ENCODE peak calls at places on chromosomes 12 and 14, in nine cellular contexts. L is tibial artery, M is AG04450, Y is GM23338, R is brain microvascular endothelial cell, Z is fibroblast of mammary gland, N is foreskin fibroblast, P is A549, K is B cell. S is an unnamed sample.

GRCh38 chr12:4307593-4308333 is 13.2 kb upstream of the TIGAR start:
- DNase-seq in L (peak), M (peak), Y (peak), R (peak), Z (peak), N (peak), P (peak), K (peak), S (peak)

GRCh38 chr12:65868878-65869277 is 44.6 kb downstream of the HMGA2 start:
- DNase-seq in L (no peak), M (no peak), Y (no peak), R (no peak), Z (no peak), N (no peak), P (no peak), K (no peak), S (no peak)

GRCh38 chr14:68682166-68683103 is 110.4 kb downstream of the ZFP36L1 start:
- DNase-seq in L (peak), M (peak), Y (no peak), R (peak), Z (peak), N (peak), P (peak), K (peak), S (peak)

GRCh38 chr12:25124493-25124892 is 70.5 kb downstream of the DNAI7 start:
- DNase-seq in L (no peak), M (no peak), Y (no peak), R (no peak), Z (no peak), N (no peak), P (no peak), K (no peak), S (no peak)

GRCh38 chr12:89765959-89766824 is 57.6 kb upstream of the ATP2B1 start:
- DNase-seq in L (no peak), M (no peak), Y (no peak), R (no peak), Z (no peak), N (no peak), P (no peak), K (no peak), S (no peak)

GRCh38 chr12:29152223-29152868 is 3.3 kb downstream of the FAR2 start:
- DNase-seq in L (no peak), M (no peak), Y (no peak), R (no peak), Z (no peak), N (no peak), P (no peak), K (peak), S (no peak)

GRCh38 chr14:94348836-94349235 is 25.7 kb upstream of the SERPINA6 start:
- DNase-seq in L (no peak), M (no peak), Y (no peak), R (no peak), Z (no peak), N (no peak), P (no peak), K (no peak), S (no peak)

GRCh38 chr12:91985002-91985767 is 160.5 kb downstream of the BTG1 start:
- DNase-seq in L (no peak), M (peak), Y (no peak), R (peak), Z (peak), N (peak), P (no peak), K (no peak), S (peak)

GRCh38 chr14:65015391-65015790 is 28.7 kb downstream of the FNTB start:
- DNase-seq in L (no peak), M (no peak), Y (no peak), R (no peak), Z (no peak), N (no peak), P (no peak), K (no peak), S (no peak)

GRCh38 chr12:93243689-93244513 is 133.8 kb upstream of the NUDT4 start:
- DNase-seq in L (no peak), M (peak), Y (no peak), R (no peak), Z (peak), N (peak), P (peak), K (peak), S (peak)

GRCh38 chr12:131250028-131250950 is 296.6 kb downstream of the ADGRD1 start:
- DNase-seq in L (peak), M (no peak), Y (no peak), R (no peak), Z (no peak), N (no peak), P (peak), K (no peak), S (no peak)

GRCh38 chr14:59213368-59214315 is 25.2 kb downstream of the DAAM1 start:
- DNase-seq in L (no peak), M (peak), Y (peak), R (peak), Z (peak), N (peak), P (no peak), K (no peak), S (no peak)

GRCh38 chr12:19179986-19180385 is 50.5 kb downstream of the PLEKHA5 start:
- DNase-seq in L (no peak), M (no peak), Y (no peak), R (no peak), Z (no peak), N (no peak), P (no peak), K (no peak), S (no peak)

GRCh38 chr12:54725233-54725843 is 77.2 kb upstream of the DCD start:
- DNase-seq in L (no peak), M (no peak), Y (peak), R (peak), Z (peak), N (peak), P (peak), K (no peak), S (peak)

GRCh38 chr14:71235865-71236264 is 328.6 kb downstream of the PCNX1 start:
- DNase-seq in L (peak), M (no peak), Y (no peak), R (no peak), Z (peak), N (peak), P (no peak), K (no peak), S (no peak)

GRCh38 chr12:45322810-45323209 is 106.9 kb downstream of the ANO6 start:
- DNase-seq in L (no peak), M (no peak), Y (no peak), R (no peak), Z (no peak), N (no peak), P (no peak), K (no peak), S (no peak)

GRCh38 chr12:21065845-21066244 is 65.1 kb upstream of the SLCO1B1 start:
- DNase-seq in L (no peak), M (no peak), Y (peak), R (peak), Z (no peak), N (no peak), P (peak), K (no peak), S (no peak)

GRCh38 chr12:130485291-130486145 is 147.8 kb downstream of the PIWIL1 start:
- DNase-seq in L (no peak), M (no peak), Y (no peak), R (no peak), Z (no peak), N (no peak), P (no peak), K (no peak), S (no peak)

GRCh38 chr14:38971258-38971921 is 131.6 kb downstream of the SEC23A start:
- DNase-seq in L (no peak), M (no peak), Y (peak), R (no peak), Z (no peak), N (no peak), P (no peak), K (no peak), S (no peak)

GRCh38 chr14:104266643-104267575 is 128.5 kb downstream of the KIF26A start:
- DNase-seq in L (peak), M (no peak), Y (no peak), R (no peak), Z (no peak), N (no peak), P (no peak), K (no peak), S (no peak)

GRCh38 chr14:29419736-29420135 is 507.9 kb downstream of the PRKD1 start:
- DNase-seq in L (no peak), M (no peak), Y (no peak), R (no peak), Z (no peak), N (no peak), P (no peak), K (no peak), S (no peak)

GRCh38 chr12:91937033-91937432 is 208.6 kb downstream of the BTG1 start:
- DNase-seq in L (no peak), M (no peak), Y (no peak), R (no peak), Z (no peak), N (no peak), P (no peak), K (no peak), S (no peak)

GRCh38 chr14:92728781-92729364 is 19.6 kb downstream of the LGMN start:
- DNase-seq in L (no peak), M (no peak), Y (no peak), R (peak), Z (peak), N (no peak), P (peak), K (no peak), S (no peak)

GRCh38 chr14:58725226-58725625 is 87.5 kb downstream of the DACT1 start:
- DNase-seq in L (no peak), M (no peak), Y (no peak), R (no peak), Z (no peak), N (no peak), P (no peak), K (no peak), S (no peak)

GRCh38 chr12:108733132-108733531 is 1.8 kb upstream of the CORO1C start:
- DNase-seq in L (no peak), M (no peak), Y (no peak), R (no peak), Z (no peak), N (no peak), P (no peak), K (no peak), S (no peak)

GRCh38 chr12:13197526-13198141 is 1.1 kb downstream of the EMP1 start:
- DNase-seq in L (peak), M (no peak), Y (peak), R (no peak), Z (peak), N (peak), P (no peak), K (no peak), S (no peak)

GRCh38 chr12:12480074-12480473 is 82.6 kb downstream of the DUSP16 start:
- DNase-seq in L (no peak), M (no peak), Y (no peak), R (no peak), Z (no peak), N (no peak), P (no peak), K (no peak), S (no peak)

GRCh38 chr12:111405856-111406473 is at the start of gene SH2B3:
- DNase-seq in L (no peak), M (no peak), Y (no peak), R (no peak), Z (peak), N (no peak), P (no peak), K (no peak), S (peak)

GRCh38 chr12:26373606-26374495 is 178.5 kb downstream of the SSPN start:
- DNase-seq in L (no peak), M (no peak), Y (no peak), R (peak), Z (peak), N (no peak), P (no peak), K (no peak), S (no peak)

GRCh38 chr12:76790564-76791552 is 26.9 kb downstream of the ZDHHC17 start:
- DNase-seq in L (no peak), M (no peak), Y (peak), R (no peak), Z (peak), N (peak), P (peak), K (peak), S (peak)

GRCh38 chr14:31932675-31933074 is 144.4 kb upstream of the ARHGAP5 start:
- DNase-seq in L (no peak), M (no peak), Y (peak), R (no peak), Z (no peak), N (no peak), P (no peak), K (no peak), S (no peak)

GRCh38 chr14:89179891-89180404 is 237.1 kb downstream of the FOXN3 start:
- DNase-seq in L (no peak), M (no peak), Y (no peak), R (no peak), Z (no peak), N (no peak), P (no peak), K (no peak), S (no peak)

GRCh38 chr14:76863724-76864407 is 37.7 kb downstream of the LRRC74A start:
- DNase-seq in L (peak), M (no peak), Y (no peak), R (no peak), Z (no peak), N (no peak), P (no peak), K (no peak), S (no peak)

GRCh38 chr12:103909811-103910210 is 20.4 kb upstream of the HSP90B1 start:
- DNase-seq in L (no peak), M (no peak), Y (no peak), R (peak), Z (no peak), N (peak), P (no peak), K (no peak), S (peak)

GRCh38 chr12:121059031-121059898 is 20.2 kb upstream of the OASL start:
- DNase-seq in L (no peak), M (no peak), Y (no peak), R (no peak), Z (no peak), N (no peak), P (no peak), K (no peak), S (no peak)

GRCh38 chr12:51692016-51692415 is 101.0 kb downstream of the SCN8A start:
- DNase-seq in L (no peak), M (no peak), Y (no peak), R (no peak), Z (no peak), N (no peak), P (no peak), K (no peak), S (no peak)

GRCh38 chr12:13425766-13426165 is 229.2 kb downstream of the EMP1 start:
- DNase-seq in L (no peak), M (peak), Y (no peak), R (peak), Z (peak), N (peak), P (peak), K (no peak), S (peak)

GRCh38 chr12:19299765-19300164 is 139.5 kb upstream of the AEBP2 start:
- DNase-seq in L (no peak), M (no peak), Y (no peak), R (peak), Z (peak), N (peak), P (no peak), K (no peak), S (peak)

DNA sequence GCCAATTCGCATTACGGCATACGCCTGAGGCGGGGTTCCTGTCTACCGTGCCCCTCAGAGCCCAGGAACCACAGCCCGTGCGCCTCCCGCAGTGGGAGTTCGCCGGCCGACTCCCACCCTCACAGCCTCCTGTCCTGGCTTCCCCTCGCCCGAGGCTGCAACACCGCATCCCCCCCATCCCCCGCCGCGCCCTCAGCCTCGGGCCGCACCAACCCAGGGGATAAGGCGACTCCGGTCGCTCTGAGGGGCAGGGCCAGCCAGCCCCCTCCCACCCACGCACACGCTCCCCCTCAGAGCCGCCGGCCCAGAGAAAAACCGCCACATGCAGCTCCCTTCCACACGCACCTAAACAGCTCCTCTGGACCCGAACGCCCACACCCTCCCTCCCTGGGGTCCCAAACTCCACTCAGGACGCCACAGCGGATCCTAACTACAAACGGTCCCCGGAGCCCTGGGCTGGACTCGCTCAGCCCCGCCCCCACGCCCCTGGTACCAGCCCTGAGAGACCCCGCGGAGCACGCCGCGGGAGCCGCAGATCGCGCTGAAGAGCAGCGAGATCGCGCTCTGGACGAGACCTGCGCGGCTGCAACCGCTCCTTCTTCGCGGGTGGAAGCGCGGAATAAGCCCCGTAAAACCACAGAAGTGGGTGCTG is at the start of gene C14orf39:
- DNase-seq in L (peak), M (peak), Y (peak), R (no peak), Z (no peak), N (peak), P (no peak), K (peak), S (no peak)
- TF ChIP-seq CTCF in L (no peak), M (no peak), Y (no peak), R (no peak), Z (no peak), N (no peak), P (no peak), K (no peak), S (no peak)

DNA sequence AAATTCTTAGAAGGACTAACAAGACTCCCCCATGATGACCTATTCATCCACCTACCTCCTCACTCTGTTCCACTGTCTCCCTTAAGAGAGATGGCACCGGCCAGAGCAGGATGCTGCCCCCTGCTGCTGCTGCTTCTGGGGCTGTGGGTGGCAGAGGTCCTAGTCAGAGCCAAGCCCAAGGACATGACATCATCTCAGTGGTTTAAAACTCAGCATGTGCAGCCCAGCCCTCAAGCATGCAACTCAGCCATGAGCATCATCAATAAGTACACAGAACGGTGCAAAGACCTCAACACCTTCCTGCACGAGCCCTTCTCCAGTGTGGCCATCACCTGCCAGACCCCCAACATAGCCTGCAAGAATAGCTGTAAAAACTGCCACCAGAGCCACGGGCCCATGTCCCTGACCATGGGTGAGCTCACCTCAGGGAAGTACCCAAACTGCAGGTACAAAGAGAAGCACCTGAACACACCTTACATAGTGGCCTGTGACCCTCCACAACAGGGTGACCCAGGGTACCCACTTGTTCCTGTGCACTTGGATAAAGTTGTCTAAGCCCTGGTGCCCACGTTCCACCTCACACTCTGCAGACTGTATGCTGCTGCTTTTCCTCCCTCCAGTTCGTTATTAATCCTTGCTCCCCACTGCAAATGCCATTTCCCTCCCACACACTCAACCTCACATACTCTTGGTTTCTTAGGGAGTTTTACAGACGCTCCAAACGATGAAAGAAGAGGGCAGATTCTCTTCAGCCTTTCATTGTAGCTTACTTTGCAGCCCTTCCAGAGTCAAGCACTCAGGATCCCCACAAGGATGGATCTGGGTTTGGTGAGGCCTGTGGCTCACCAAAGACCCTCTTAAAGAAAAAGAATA is at the start of gene RNASE8:
- DNase-seq in L (no peak), M (no peak), Y (no peak), R (no peak), Z (peak), N (peak), P (no peak), K (no peak), S (peak)
- TF ChIP-seq CTCF in L (no peak), M (peak), Y (no peak), R (peak), Z (peak), N (no peak), P (no peak), K (no peak), S (peak)

GRCh38 chr12:75715682-75716081 is 204.3 kb upstream of the KRR1 start:
- DNase-seq in L (no peak), M (no peak), Y (no peak), R (no peak), Z (no peak), N (no peak), P (no peak), K (no peak), S (no peak)
- TF ChIP-seq CTCF in L (no peak), M (no peak), Y (no peak), R (no peak), Z (no peak), N (no peak), P (no peak), K (no peak), S (no peak)

DNA sequence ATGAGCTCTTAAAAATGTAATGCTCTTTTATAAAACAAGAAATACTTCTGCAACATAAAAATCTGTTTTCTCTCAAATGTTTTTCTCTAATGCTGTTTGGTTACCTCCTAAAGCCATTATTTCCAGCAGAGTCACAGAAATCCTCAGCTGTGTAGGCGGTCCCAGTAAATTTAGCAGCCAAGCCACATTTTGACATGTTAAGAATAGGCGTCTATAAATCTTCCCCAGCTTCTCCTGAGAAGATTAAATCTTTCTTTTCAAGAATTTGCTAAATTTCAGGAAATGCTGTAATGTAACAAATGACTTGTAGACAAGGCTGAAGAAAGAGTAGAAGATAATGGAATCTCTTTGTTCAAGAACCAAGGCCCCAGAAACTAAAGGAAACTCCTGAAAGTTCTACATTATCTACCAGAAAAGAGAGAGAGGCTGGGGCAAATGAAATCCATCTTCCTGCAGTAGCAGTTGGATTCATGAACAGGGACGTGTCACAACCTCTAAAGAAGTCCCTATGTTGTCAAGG is 760.3 kb downstream of the NOVA1 start:
- DNase-seq in L (no peak), M (no peak), Y (no peak), R (no peak), Z (no peak), N (no peak), P (no peak), K (no peak), S (no peak)
- TF ChIP-seq CTCF in L (no peak), M (no peak), Y (no peak), R (no peak), Z (no peak), N (no peak), P (no peak), K (no peak), S (no peak)

GRCh38 chr12:46354111-46354798 is 18.3 kb downstream of the SLC38A2 start:
- DNase-seq in L (no peak), M (no peak), Y (peak), R (no peak), Z (no peak), N (no peak), P (no peak), K (peak), S (no peak)
- TF ChIP-seq CTCF in L (peak), M (no peak), Y (peak), R (peak), Z (peak), N (no peak), P (peak), K (no peak), S (peak)

DNA sequence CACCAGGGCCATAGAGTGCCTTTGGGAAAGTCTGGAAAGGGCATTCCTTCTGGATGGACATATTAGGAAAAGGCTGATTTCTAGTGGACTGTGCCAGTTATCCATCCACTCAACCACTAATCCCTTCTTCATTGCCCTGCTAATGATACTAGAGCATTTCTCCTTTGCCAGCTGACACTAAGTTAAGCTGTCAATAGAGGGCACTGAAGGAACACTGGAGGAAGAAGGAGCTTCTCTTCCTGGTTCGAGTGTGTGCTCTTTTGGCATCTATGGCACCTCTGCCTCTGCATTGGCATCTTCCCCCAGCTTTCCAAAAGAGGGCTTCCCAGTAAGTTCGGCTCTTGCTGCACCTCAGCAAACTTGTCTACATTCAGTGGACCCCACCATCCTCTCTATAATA is 165.4 kb downstream of the DERA start:
- DNase-seq in L (no peak), M (no peak), Y (peak), R (no peak), Z (peak), N (peak), P (peak), K (no peak), S (no peak)
- TF ChIP-seq CTCF in L (no peak), M (peak), Y (peak), R (peak), Z (peak), N (peak), P (peak), K (no peak), S (peak)